ENCODE peak calls at places on chromosomes 3 and 15, in four cellular contexts. One of them, this sample, is unnamed.

GRCh38 chr3:64214002-64214696 is 11.1 kb downstream of the PRICKLE2 start:
- DNase-seq in HCT116: no peak
- DNase-seq in HepG2: no peak
- DNase-seq in K562: no peak
- DNase-seq in this sample: no peak

GRCh38 chr3:125163739-125164601 is 48.6 kb downstream of the SLC12A8 start:
- DNase-seq in HCT116: no peak
- DNase-seq in HepG2: peak; percentile 31
- DNase-seq in K562: no peak
- DNase-seq in this sample: peak; percentile 8

GRCh38 chr3:122986790-122987189 is 40.8 kb downstream of the SEMA5B start:
- DNase-seq in HCT116: no peak
- DNase-seq in HepG2: no peak
- DNase-seq in K562: no peak
- DNase-seq in this sample: no peak

GRCh38 chr3:47005212-47006144 is 26.0 kb downstream of the NBEAL2 start:
- DNase-seq in HCT116: no peak
- DNase-seq in HepG2: no peak
- DNase-seq in K562: no peak
- DNase-seq in this sample: no peak

GRCh38 chr15:55289011-55289572 is 521 bp downstream of the RAB27A start:
- DNase-seq in HCT116: no peak
- DNase-seq in HepG2: peak; percentile 21
- DNase-seq in K562: peak; percentile 21
- DNase-seq in this sample: no peak

GRCh38 chr15:98532063-98532462 is 116.3 kb upstream of the IGF1R start:
- DNase-seq in HCT116: no peak
- DNase-seq in HepG2: no peak
- DNase-seq in K562: no peak
- DNase-seq in this sample: no peak

GRCh38 chr15:28868744-28869143 is 17.0 kb upstream of the APBA2 start:
- DNase-seq in HCT116: no peak
- DNase-seq in HepG2: no peak
- DNase-seq in K562: no peak
- DNase-seq in this sample: no peak

GRCh38 chr3:25471081-25471768 is 43.2 kb downstream of the RARB start:
- DNase-seq in HCT116: no peak
- DNase-seq in HepG2: no peak
- DNase-seq in K562: no peak
- DNase-seq in this sample: no peak

GRCh38 chr3:117610156-117610555 is 900.6 kb downstream of the TUSC7 start:
- DNase-seq in HCT116: no peak
- DNase-seq in HepG2: no peak
- DNase-seq in K562: no peak
- DNase-seq in this sample: no peak

GRCh38 chr3:184771748-184772147 is 40.2 kb upstream of the VPS8 start:
- DNase-seq in HCT116: no peak
- DNase-seq in HepG2: no peak
- DNase-seq in K562: no peak
- DNase-seq in this sample: no peak

GRCh38 chr15:20345401-20345958 is 196.1 kb downstream of the GOLGA6L6 start:
- DNase-seq in HCT116: no peak
- DNase-seq in HepG2: no peak
- DNase-seq in K562: peak; percentile 15
- DNase-seq in this sample: no peak

GRCh38 chr3:14463330-14464216 is 61.2 kb downstream of the SLC6A6 start:
- DNase-seq in HCT116: no peak
- DNase-seq in HepG2: no peak
- DNase-seq in K562: no peak
- DNase-seq in this sample: no peak

GRCh38 chr3:47427866-47428265 is 47.0 kb downstream of the PTPN23 start:
- DNase-seq in HCT116: no peak
- DNase-seq in HepG2: no peak
- DNase-seq in K562: no peak
- DNase-seq in this sample: no peak

GRCh38 chr3:33884204-33884561 is 85.8 kb downstream of the PDCD6IP start:
- DNase-seq in HCT116: no peak
- DNase-seq in HepG2: peak; percentile 26
- DNase-seq in K562: peak; percentile 73
- DNase-seq in this sample: no peak

GRCh38 chr3:157063926-157064325 is 96.0 kb downstream of the CCNL1 start:
- DNase-seq in HCT116: no peak
- DNase-seq in HepG2: no peak
- DNase-seq in K562: no peak
- DNase-seq in this sample: no peak

GRCh38 chr3:170809975-170810357 is 60.0 kb downstream of the RPL22L1 start:
- DNase-seq in HCT116: no peak
- DNase-seq in HepG2: no peak
- DNase-seq in K562: no peak
- DNase-seq in this sample: no peak

GRCh38 chr15:38028869-38029268 is 94.4 kb downstream of the TMCO5A start:
- DNase-seq in HCT116: no peak
- DNase-seq in HepG2: no peak
- DNase-seq in K562: no peak
- DNase-seq in this sample: no peak

GRCh38 chr3:158845748-158846350 is 44.0 kb downstream of the MFSD1 start:
- DNase-seq in HCT116: peak; percentile 27
- DNase-seq in HepG2: peak; percentile 41
- DNase-seq in K562: peak; percentile 70
- DNase-seq in this sample: no peak

GRCh38 chr3:155512867-155513261 is 219.4 kb upstream of the STRIT1 start:
- DNase-seq in HCT116: no peak
- DNase-seq in HepG2: no peak
- DNase-seq in K562: no peak
- DNase-seq in this sample: no peak

GRCh38 chr3:53269888-53270880 is 14.4 kb upstream of the TKT start:
- DNase-seq in HCT116: peak; percentile 96
- DNase-seq in HepG2: peak; percentile 97
- DNase-seq in K562: peak; percentile 73
- DNase-seq in this sample: peak; percentile 45

GRCh38 chr3:46097691-46098241 is 70.5 kb upstream of the XCR1 start:
- DNase-seq in HCT116: no peak
- DNase-seq in HepG2: no peak
- DNase-seq in K562: no peak
- DNase-seq in this sample: no peak

GRCh38 chr3:172148269-172148668 is 108.9 kb downstream of the FNDC3B start:
- DNase-seq in HCT116: no peak
- DNase-seq in HepG2: no peak
- DNase-seq in K562: no peak
- DNase-seq in this sample: no peak

GRCh38 chr15:33468740-33469139 is 158.0 kb downstream of the RYR3 start:
- DNase-seq in HCT116: no peak
- DNase-seq in HepG2: no peak
- DNase-seq in K562: no peak
- DNase-seq in this sample: no peak

GRCh38 chr3:87855626-87856025 is 203.2 kb downstream of the CGGBP1 start:
- DNase-seq in HCT116: no peak
- DNase-seq in HepG2: no peak
- DNase-seq in K562: no peak
- DNase-seq in this sample: no peak

GRCh38 chr15:52163321-52164190 is 27.6 kb downstream of the GNB5 start:
- DNase-seq in HCT116: no peak
- DNase-seq in HepG2: no peak
- DNase-seq in K562: no peak
- DNase-seq in this sample: no peak

GRCh38 chr3:31810991-31811433 is 170.1 kb downstream of the OSBPL10 start:
- DNase-seq in HCT116: no peak
- DNase-seq in HepG2: no peak
- DNase-seq in K562: no peak
- DNase-seq in this sample: no peak

GRCh38 chr3:136659253-136659652 is 92.9 kb downstream of the STAG1 start:
- DNase-seq in HCT116: no peak
- DNase-seq in HepG2: no peak
- DNase-seq in K562: peak; percentile 21
- DNase-seq in this sample: no peak

GRCh38 chr3:139893264-139893962 is 41.6 kb upstream of the CLSTN2 start:
- DNase-seq in HCT116: no peak
- DNase-seq in HepG2: no peak
- DNase-seq in K562: no peak
- DNase-seq in this sample: no peak

GRCh38 chr15:81887913-81888312 is 157.9 kb downstream of the MEX3B start:
- DNase-seq in HCT116: no peak
- DNase-seq in HepG2: no peak
- DNase-seq in K562: no peak
- DNase-seq in this sample: no peak

GRCh38 chr15:89019436-89019835 is 68.8 kb upstream of the ABHD2 start:
- DNase-seq in HCT116: no peak
- DNase-seq in HepG2: no peak
- DNase-seq in K562: no peak
- DNase-seq in this sample: no peak

GRCh38 chr3:167030059-167030458 is 350.0 kb downstream of the ZBBX start:
- DNase-seq in HCT116: no peak
- DNase-seq in HepG2: no peak
- DNase-seq in K562: no peak
- DNase-seq in this sample: no peak

GRCh38 chr3:41199866-41200668 is 762 bp downstream of the CTNNB1 start:
- DNase-seq in HCT116: no peak
- DNase-seq in HepG2: no peak
- DNase-seq in K562: peak; percentile 79
- DNase-seq in this sample: no peak

GRCh38 chr15:20659265-20659664 is 117.7 kb upstream of the GOLGA6L6 start:
- DNase-seq in HCT116: no peak
- DNase-seq in HepG2: no peak
- DNase-seq in K562: no peak
- DNase-seq in this sample: no peak

GRCh38 chr3:128145279-128145678 is 8.0 kb upstream of the EEFSEC start:
- DNase-seq in HCT116: no peak
- DNase-seq in HepG2: no peak
- DNase-seq in K562: no peak
- DNase-seq in this sample: no peak

GRCh38 chr3:49255686-49256085 is 21.3 kb downstream of the C3orf62 start:
- DNase-seq in HCT116: no peak
- DNase-seq in HepG2: no peak
- DNase-seq in K562: no peak
- DNase-seq in this sample: no peak

GRCh38 chr3:41138601-41139000 is 60.7 kb upstream of the CTNNB1 start:
- DNase-seq in HCT116: no peak
- DNase-seq in HepG2: no peak
- DNase-seq in K562: no peak
- DNase-seq in this sample: no peak

GRCh38 chr3:117660941-117661635 is 951.5 kb downstream of the TUSC7 start:
- DNase-seq in HCT116: no peak
- DNase-seq in HepG2: no peak
- DNase-seq in K562: no peak
- DNase-seq in this sample: no peak

GRCh38 chr3:42755681-42756578 is 17.1 kb downstream of the CCDC13 start:
- DNase-seq in HCT116: no peak
- DNase-seq in HepG2: peak; percentile 91
- DNase-seq in K562: peak; percentile 42
- DNase-seq in this sample: no peak

GRCh38 chr15:62874064-62874463 is 168.5 kb upstream of the TPM1 start:
- DNase-seq in HCT116: no peak
- DNase-seq in HepG2: no peak
- DNase-seq in K562: no peak
- DNase-seq in this sample: no peak

GRCh38 chr15:62868507-62868906 is 174.0 kb upstream of the TPM1 start:
- DNase-seq in HCT116: no peak
- DNase-seq in HepG2: no peak
- DNase-seq in K562: no peak
- DNase-seq in this sample: no peak

GRCh38 chr15:62869116-62869515 is 173.4 kb upstream of the TPM1 start:
- DNase-seq in HCT116: no peak
- DNase-seq in HepG2: no peak
- DNase-seq in K562: no peak
- DNase-seq in this sample: no peak

GRCh38 chr15:62873203-62873602 is 169.3 kb upstream of the TPM1 start:
- DNase-seq in HCT116: no peak
- DNase-seq in HepG2: no peak
- DNase-seq in K562: no peak
- DNase-seq in this sample: no peak

GRCh38 chr15:62870216-62870615 is 172.3 kb upstream of the TPM1 start:
- DNase-seq in HCT116: no peak
- DNase-seq in HepG2: no peak
- DNase-seq in K562: no peak
- DNase-seq in this sample: no peak
- TF ChIP-seq TCF7L2 in HCT116: no peak
- TF ChIP-seq TCF7L2 in HepG2: no peak
- TF ChIP-seq TCF7L2 in K562: no peak
- TF ChIP-seq TCF7L2 in this sample: no peak

GRCh38 chr3:193343726-193344222 is 34.8 kb downstream of the ATP13A5 start:
- DNase-seq in HCT116: no peak
- DNase-seq in HepG2: no peak
- DNase-seq in K562: no peak
- DNase-seq in this sample: no peak
- TF ChIP-seq POLR2AphosphoS5 in HCT116: no peak
- TF ChIP-seq POLR2AphosphoS5 in HepG2: no peak
- TF ChIP-seq POLR2AphosphoS5 in K562: no peak
- TF ChIP-seq POLR2AphosphoS5 in this sample: no peak

GRCh38 chr3:150723946-150724345 is 20.2 kb upstream of the ERICH6 start:
- DNase-seq in HCT116: no peak
- DNase-seq in HepG2: no peak
- DNase-seq in K562: no peak
- DNase-seq in this sample: no peak
- TF ChIP-seq TCF7L2 in HCT116: no peak
- TF ChIP-seq TCF7L2 in HepG2: no peak
- TF ChIP-seq TCF7L2 in K562: no peak
- TF ChIP-seq TCF7L2 in this sample: no peak

DNA sequence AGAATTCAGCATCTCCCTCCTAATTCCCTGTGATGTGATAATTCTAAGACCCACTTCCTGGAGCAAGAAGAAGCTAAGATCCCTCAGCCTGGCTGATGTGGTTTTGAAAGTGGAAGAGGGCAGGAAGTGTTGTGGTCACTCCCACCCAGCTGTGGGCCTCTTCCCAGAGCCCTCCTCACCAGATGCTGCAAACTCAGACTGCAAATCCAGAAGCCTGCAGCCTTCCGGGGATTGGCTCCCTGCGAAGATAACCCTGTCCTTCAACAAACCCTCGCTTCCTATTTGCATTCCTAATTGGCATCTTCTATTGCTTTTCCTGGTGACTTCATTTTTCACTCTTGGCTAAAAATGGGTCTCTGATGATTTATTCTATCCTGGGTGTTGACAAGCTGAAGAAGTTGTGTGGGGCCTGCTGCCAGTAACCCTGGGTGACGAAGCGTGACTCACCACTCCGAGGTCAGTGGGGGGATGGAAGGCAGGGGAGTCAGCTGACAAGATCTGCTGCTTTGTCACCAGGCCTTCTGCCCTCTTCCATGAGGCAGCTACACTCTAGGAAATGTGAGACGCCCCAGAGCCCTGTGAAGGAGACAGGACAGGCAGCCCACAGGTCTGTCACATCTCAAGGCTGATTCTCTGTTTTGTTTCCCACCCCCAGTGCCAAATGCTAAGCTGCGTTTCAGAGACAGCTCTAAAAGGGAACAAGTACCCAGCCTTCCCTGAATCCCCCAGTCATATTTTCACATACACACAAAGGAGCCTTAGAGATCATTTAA is 99.7 kb upstream of the LIPC start:
- DNase-seq in HCT116: peak; percentile 93
- DNase-seq in HepG2: peak; percentile 92
- DNase-seq in K562: peak; percentile 88
- DNase-seq in this sample: peak; percentile 99
- TF ChIP-seq POLR2AphosphoS5 in HCT116: peak; percentile 78
- TF ChIP-seq POLR2AphosphoS5 in HepG2: peak; percentile 46
- TF ChIP-seq POLR2AphosphoS5 in K562: peak; percentile 96
- TF ChIP-seq POLR2AphosphoS5 in this sample: peak; percentile 68

This sample was measured in Panc1.